ENCODE peak calls at places on chromosome 6, in five cellular contexts. I is HL-60, K is A549, S is K562, F is GM23338. L is an unnamed sample.

GRCh38 chr6:35267446-35267845 is 7.9 kb downstream of the ZNF76 start:
- DNase-seq in I (no peak), F (no peak), K (no peak), S (no peak), L (no peak)

GRCh38 chr6:116529466-116529969 is 16.0 kb downstream of the TRAPPC3L start:
- DNase-seq in K (no peak), F (no peak), I (no peak), S (no peak), L (no peak)

GRCh38 chr6:71349976-71350615 is 61.5 kb downstream of the OGFRL1 start:
- DNase-seq in S (no peak), F (no peak), I (no peak), K (no peak), L (no peak)

GRCh38 chr6:37783831-37784584 is 35.5 kb upstream of the ZFAND3 start:
- DNase-seq in I (no peak), K (no peak), F (peak; percentile 55), S (no peak), L (no peak)

GRCh38 chr6:15220062-15220461 is 25.8 kb upstream of the JARID2 start:
- DNase-seq in F (no peak), K (no peak), S (no peak), I (no peak), L (no peak)

GRCh38 chr6:53424300-53424699 is 75.5 kb upstream of the ELOVL5 start:
- DNase-seq in K (no peak), I (no peak), S (no peak), F (no peak), L (no peak)

GRCh38 chr6:122322824-122323223 is 76.6 kb upstream of the HSF2 start:
- DNase-seq in I (no peak), S (no peak), F (no peak), K (no peak), L (no peak)

GRCh38 chr6:28814032-28814976 is 109.5 kb downstream of the TRIM27 start:
- DNase-seq in F (peak; percentile 69), I (no peak), S (no peak), K (no peak), L (no peak)

GRCh38 chr6:142851601-142852000 is 93.4 kb downstream of the HIVEP2 start:
- DNase-seq in I (no peak), S (no peak), F (no peak), K (no peak), L (no peak)

GRCh38 chr6:126672654-126673053 is 332.7 kb downstream of the CENPW start:
- DNase-seq in S (no peak), F (no peak), K (no peak), I (no peak), L (no peak)

GRCh38 chr6:145372671-145373123 is 362.6 kb downstream of the EPM2A start:
- DNase-seq in K (no peak), I (no peak), F (no peak), S (no peak), L (no peak)

GRCh38 chr6:121666809-121667208 is 231.4 kb downstream of the GJA1 start:
- DNase-seq in S (no peak), I (no peak), F (no peak), K (peak; percentile 51), L (peak; percentile 35)

GRCh38 chr6:105994522-105995402 is 91.4 kb upstream of the PRDM1 start:
- DNase-seq in S (no peak), K (peak; percentile 39), I (peak; percentile 81), F (peak; percentile 82), L (no peak)

GRCh38 chr6:30763155-30763617 is 18.8 kb upstream of the IER3 start:
- DNase-seq in I (no peak), S (no peak), K (no peak), F (no peak), L (no peak)

GRCh38 chr6:89411269-89412070 is 603 bp downstream of the RRAGD start:
- DNase-seq in K (no peak), S (peak; percentile 15), I (peak; percentile 65), F (peak; percentile 76), L (no peak)

GRCh38 chr6:15320683-15321082 is 74.8 kb downstream of the JARID2 start:
- DNase-seq in I (no peak), F (no peak), K (peak; percentile 36), S (no peak), L (no peak)

GRCh38 chr6:143253630-143254029 is 192.9 kb downstream of the AIG1 start:
- DNase-seq in K (no peak), F (no peak), S (no peak), I (no peak), L (no peak)

GRCh38 chr6:113328886-113329381 is 528.2 kb upstream of the MARCKS start:
- DNase-seq in K (no peak), S (no peak), F (no peak), I (no peak), L (no peak)

GRCh38 chr6:95866732-95867131 is 149.0 kb upstream of the FUT9 start:
- DNase-seq in I (no peak), F (peak; percentile 67), S (no peak), K (peak; percentile 3), L (no peak)

GRCh38 chr6:6981923-6982322 is 125.8 kb upstream of the RREB1 start:
- DNase-seq in S (no peak), K (no peak), F (no peak), I (no peak), L (no peak)

GRCh38 chr6:45032426-45032825 is 295.7 kb upstream of the RUNX2 start:
- DNase-seq in S (no peak), I (no peak), F (no peak), K (no peak), L (no peak)

GRCh38 chr6:42566614-42567208 is 2.9 kb downstream of the UBR2 start:
- DNase-seq in S (no peak), I (no peak), F (no peak), K (no peak), L (no peak)

GRCh38 chr6:23535071-23535470 is 590.9 kb upstream of the NRSN1 start:
- DNase-seq in I (no peak), K (no peak), S (no peak), F (no peak), L (no peak)

GRCh38 chr6:44003345-44004061 is 123.7 kb downstream of the MRPL14 start:
- DNase-seq in I (no peak), S (no peak), F (peak; percentile 64), K (no peak), L (no peak)

GRCh38 chr6:106155219-106155830 is 69.2 kb downstream of the PRDM1 start:
- DNase-seq in F (no peak), K (no peak), S (no peak), I (no peak), L (no peak)

GRCh38 chr6:123189805-123190204 is 193.8 kb downstream of the CLVS2 start:
- DNase-seq in F (peak; percentile 53), I (no peak), S (no peak), K (no peak), L (no peak)

GRCh38 chr6:30757261-30757935 is 13.1 kb upstream of the IER3 start:
- DNase-seq in I (no peak), S (no peak), K (no peak), F (no peak), L (no peak)

GRCh38 chr6:158642805-158643489 is 1.6 kb downstream of the DYNLT1 start:
- DNase-seq in S (no peak), F (no peak), I (no peak), K (no peak), L (no peak)

GRCh38 chr6:132715204-132715603 is 1.3 kb upstream of the VNN1 start:
- DNase-seq in K (peak; percentile 77), F (peak; percentile 88), S (peak; percentile 15), I (no peak), L (peak; percentile 35)

GRCh38 chr6:56490994-56491393 is 151.7 kb downstream of the DST start:
- DNase-seq in K (no peak), S (no peak), F (no peak), I (no peak), L (peak; percentile 79)

DNA sequence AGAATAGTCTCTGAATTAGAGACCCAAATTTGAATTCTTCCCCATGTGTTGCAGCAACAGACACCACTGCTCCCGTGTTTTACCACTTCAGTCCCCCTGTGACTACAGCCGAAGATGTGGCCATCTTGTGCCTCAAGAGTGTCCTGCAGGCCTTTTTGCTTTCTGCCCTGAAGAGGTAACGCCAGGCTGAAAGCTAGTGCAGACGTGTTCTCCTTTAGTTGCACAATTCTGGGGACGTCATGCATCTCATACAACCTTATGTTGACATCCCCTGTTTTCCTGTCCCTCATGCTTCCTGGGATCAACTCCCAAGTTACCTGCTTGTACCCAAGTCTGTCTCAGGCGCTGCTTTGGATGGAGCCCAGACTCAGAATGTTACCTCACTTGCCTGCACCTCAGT is 69.1 kb upstream of the SLC22A23 start:
- DNase-seq in F (no peak), S (no peak), I (no peak), K (no peak), L (no peak)
- TF ChIP-seq REST in F (no peak), S (no peak), I (no peak), K (no peak), L (no peak)

GRCh38 chr6:82980086-82980485 is 85.6 kb downstream of the UBE3D start:
- DNase-seq in F (no peak), K (no peak), S (no peak), I (no peak), L (no peak)
- TF ChIP-seq REST in F (no peak), K (no peak), S (no peak), I (no peak), L (no peak)

GRCh38 chr6:27601668-27602254 is 128.9 kb upstream of the ZNF184 start:
- DNase-seq in I (no peak), K (peak; percentile 86), F (peak; percentile 76), S (peak; percentile 64), L (peak; percentile 88)

GRCh38 chr6:27604986-27605385 is 132.1 kb upstream of the ZNF184 start:
- DNase-seq in K (peak; percentile 59), F (peak; percentile 79), I (no peak), S (peak; percentile 51), L (no peak)

GRCh38 chr6:27608916-27609883 is 136.3 kb upstream of the ZNF184 start:
- DNase-seq in I (peak; percentile 63), K (peak; percentile 78), S (no peak), F (peak; percentile 90), L (peak; percentile 91)

GRCh38 chr6:27599859-27600532 is 127.1 kb upstream of the ZNF184 start:
- DNase-seq in K (no peak), S (no peak), F (no peak), I (no peak), L (no peak)

GRCh38 chr6:27605401-27606342 is 132.8 kb upstream of the ZNF184 start:
- DNase-seq in S (peak; percentile 66), K (peak; percentile 91), I (no peak), F (peak; percentile 87), L (peak; percentile 93)
- TF ChIP-seq REST in S (no peak), K (no peak), I (no peak), F (no peak), L (no peak)

GRCh38 chr6:70307008-70307407 is 4.1 kb upstream of the COL9A1 start:
- DNase-seq in I (no peak), K (no peak), F (no peak), S (peak; percentile 10), L (no peak)
- TF ChIP-seq REST in I (no peak), K (no peak), F (no peak), S (no peak), L (no peak)

L was measured in Panc1.